ENCODE peak calls at places on chromosomes 6 and 20, in ten cellular contexts. J is GM12865, M is RWPE1, U is foreskin fibroblast, A is HFF-Myc, G is heart left ventricle, D is suprapubic skin, Y is IMR-90, B is brain microvascular endothelial cell, W is left ventricle myocardium inferior. S is an unnamed sample.

GRCh38 chr20:2759603-2760360 is 40.6 kb downstream of the CPXM1 start:
- DNase-seq in J (no peak), M (no peak), U (no peak), A (no peak), G (no peak), D (no peak), Y (no peak), B (no peak), W (no peak), S (no peak)

GRCh38 chr6:41022294-41022693 is 16.7 kb downstream of the UNC5CL start:
- DNase-seq in J (no peak), M (no peak), U (peak), A (peak), G (no peak), D (no peak), Y (no peak), B (peak), W (no peak), S (no peak)

GRCh38 chr6:143232849-143233248 is 172.2 kb downstream of the AIG1 start:
- DNase-seq in J (peak), M (peak), U (peak), A (no peak), G (peak), D (no peak), Y (peak), B (peak), W (no peak), S (no peak)

GRCh38 chr20:57622579-57623381 is 2.6 kb upstream of the ZBP1 start:
- DNase-seq in J (peak), M (peak), U (peak), A (peak), G (peak), D (no peak), Y (peak), B (peak), W (peak), S (peak)

GRCh38 chr6:138115877-138116660 is 8.8 kb upstream of the PERP start:
- DNase-seq in J (peak), M (peak), U (peak), A (peak), G (peak), D (peak), Y (peak), B (peak), W (no peak), S (no peak)

GRCh38 chr20:49983123-49983847 is 505 bp downstream of the SNAI1 start:
- DNase-seq in J (no peak), M (no peak), U (peak), A (no peak), G (no peak), D (no peak), Y (no peak), B (no peak), W (no peak), S (no peak)

GRCh38 chr6:135162678-135163439 is 18.2 kb upstream of the MYB start:
- DNase-seq in J (peak), M (no peak), U (peak), A (no peak), G (no peak), D (no peak), Y (no peak), B (no peak), W (no peak), S (no peak)

GRCh38 chr6:1526689-1527088 is 83.0 kb upstream of the FOXC1 start:
- DNase-seq in J (no peak), M (no peak), U (peak), A (no peak), G (no peak), D (no peak), Y (no peak), B (no peak), W (no peak), S (no peak)

GRCh38 chr6:119237177-119237715 is 112.3 kb downstream of the MAN1A1 start:
- DNase-seq in J (no peak), M (no peak), U (peak), A (no peak), G (no peak), D (no peak), Y (no peak), B (no peak), W (no peak), S (no peak)

GRCh38 chr20:37384683-37385174 is 38.8 kb downstream of the SRC start:
- DNase-seq in J (peak), M (peak), U (peak), A (no peak), G (peak), D (peak), Y (peak), B (peak), W (peak), S (peak)

GRCh38 chr6:159929819-159930218 is 39.0 kb downstream of the MAS1 start:
- DNase-seq in J (peak), M (no peak), U (no peak), A (no peak), G (peak), D (no peak), Y (no peak), B (no peak), W (no peak), S (no peak)

GRCh38 chr6:157535354-157536217 is 154.6 kb downstream of the ZDHHC14 start:
- DNase-seq in J (peak), M (peak), U (peak), A (no peak), G (no peak), D (no peak), Y (peak), B (peak), W (no peak), S (no peak)

GRCh38 chr20:4090756-4091331 is 75.5 kb upstream of the RNF24 start:
- DNase-seq in J (no peak), M (no peak), U (peak), A (no peak), G (no peak), D (no peak), Y (peak), B (peak), W (no peak), S (peak)

DNA sequence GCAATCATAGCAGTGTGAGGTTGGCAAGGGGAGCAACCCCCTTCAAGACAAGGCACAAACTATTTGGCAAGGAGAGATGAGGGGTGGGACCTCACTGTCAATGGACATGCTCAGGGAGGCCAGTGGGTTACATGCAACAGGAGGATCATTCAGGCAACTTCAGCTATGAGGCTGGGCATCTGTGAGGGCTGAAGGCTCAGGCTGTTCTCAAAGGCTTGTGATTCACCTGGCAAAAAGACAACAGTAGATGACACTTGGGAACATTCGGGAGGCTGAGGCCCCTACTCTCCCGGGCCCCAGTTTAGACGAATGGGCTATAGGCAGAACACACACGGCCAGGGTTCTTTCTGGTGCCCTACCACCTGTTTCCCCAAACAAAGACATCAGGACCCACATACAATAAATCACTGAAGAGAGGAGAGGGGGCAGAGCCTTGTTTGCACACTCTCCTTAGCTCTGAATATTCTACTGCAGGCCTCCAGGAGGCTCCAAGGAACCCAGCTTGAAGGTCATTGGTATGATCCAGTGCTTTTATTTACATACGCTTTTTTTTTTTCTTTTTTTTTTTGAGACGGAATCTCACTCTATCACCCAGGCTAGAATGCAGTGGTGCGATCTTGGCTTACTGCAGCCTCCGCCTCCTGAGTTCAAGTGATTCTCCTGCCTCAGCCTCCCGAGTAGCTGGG is 7.9 kb downstream of the TUBB start:
- DNase-seq in J (no peak), M (no peak), U (peak), A (no peak), G (no peak), D (no peak), Y (peak), B (no peak), W (no peak), S (no peak)
- TF ChIP-seq CTCF in J (no peak), M (no peak), U (peak), A (no peak), G (no peak), D (no peak), Y (peak), B (peak), W (no peak), S (peak)

DNA sequence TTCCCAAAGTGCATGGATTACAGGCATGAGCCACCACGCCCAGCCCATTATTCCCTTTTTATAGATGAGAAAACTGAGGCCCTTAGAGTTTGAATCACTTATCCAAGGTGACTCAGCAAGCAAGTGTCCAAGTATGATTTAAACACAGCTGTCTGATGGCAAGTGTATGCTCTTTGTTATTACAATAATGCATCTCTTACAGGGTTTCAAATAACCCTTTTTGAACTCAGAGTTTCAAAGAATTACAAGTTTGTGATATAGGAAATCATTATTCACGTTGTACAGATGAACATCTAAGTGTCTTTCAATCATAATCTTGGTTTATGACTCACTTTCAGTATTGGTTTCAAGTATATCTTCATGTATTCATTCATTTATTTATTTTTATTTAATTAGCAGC is 63.0 kb downstream of the CD83 start:
- DNase-seq in J (no peak), M (no peak), U (no peak), A (no peak), G (no peak), D (no peak), Y (no peak), B (no peak), W (no peak), S (no peak)
- TF ChIP-seq CTCF in J (no peak), M (no peak), U (no peak), A (no peak), G (no peak), D (no peak), Y (no peak), B (no peak), W (no peak), S (no peak)

GRCh38 chr20:48404598-48404997 is 423.2 kb downstream of the PREX1 start:
- DNase-seq in J (peak), M (peak), U (no peak), A (no peak), G (no peak), D (no peak), Y (no peak), B (no peak), W (no peak), S (no peak)
- TF ChIP-seq CTCF in J (peak), M (no peak), U (no peak), A (no peak), G (no peak), D (no peak), Y (no peak), B (no peak), W (no peak), S (peak)

DNA sequence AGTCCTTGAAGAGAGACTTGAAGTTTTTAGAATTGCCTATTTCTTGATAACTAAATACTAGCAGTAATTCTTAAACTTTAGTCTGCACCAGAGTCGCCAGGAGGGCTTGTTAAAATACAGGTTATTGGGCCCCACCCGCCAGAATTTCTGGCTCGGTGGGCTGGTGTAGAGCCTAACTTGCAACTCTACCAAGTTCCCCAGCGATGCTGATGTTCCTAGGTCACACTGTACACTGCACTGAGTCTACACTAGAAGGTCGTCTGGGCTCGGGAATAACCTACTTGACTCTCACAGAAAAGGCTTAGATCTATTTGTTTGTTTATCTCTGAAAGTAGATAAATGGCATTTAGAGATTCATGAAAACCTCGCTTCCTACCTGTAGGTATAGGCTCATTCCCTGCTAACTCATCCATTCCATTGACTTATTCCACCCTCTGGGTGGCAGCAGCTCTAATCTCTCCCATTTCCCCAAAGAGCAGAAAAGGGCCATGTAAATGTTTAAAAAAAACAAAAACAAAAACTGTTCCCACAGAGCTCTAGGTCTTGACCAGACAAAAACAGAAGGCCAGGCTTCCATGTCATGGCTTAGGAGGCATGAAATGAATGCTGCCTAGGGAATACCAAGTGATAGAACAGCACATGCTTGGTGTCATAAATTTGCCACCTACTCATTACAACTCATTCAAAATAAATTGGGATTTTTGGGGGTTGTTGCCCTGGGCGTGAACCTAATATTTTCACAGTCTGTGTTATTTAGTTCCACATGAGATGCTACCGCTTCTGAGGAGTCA is 292.1 kb downstream of the ADGB start:
- DNase-seq in J (no peak), M (no peak), U (peak), A (no peak), G (no peak), D (no peak), Y (no peak), B (no peak), W (no peak), S (no peak)
- TF ChIP-seq CTCF in J (no peak), M (no peak), U (no peak), A (no peak), G (no peak), D (no peak), Y (no peak), B (peak), W (peak), S (no peak)

DNA sequence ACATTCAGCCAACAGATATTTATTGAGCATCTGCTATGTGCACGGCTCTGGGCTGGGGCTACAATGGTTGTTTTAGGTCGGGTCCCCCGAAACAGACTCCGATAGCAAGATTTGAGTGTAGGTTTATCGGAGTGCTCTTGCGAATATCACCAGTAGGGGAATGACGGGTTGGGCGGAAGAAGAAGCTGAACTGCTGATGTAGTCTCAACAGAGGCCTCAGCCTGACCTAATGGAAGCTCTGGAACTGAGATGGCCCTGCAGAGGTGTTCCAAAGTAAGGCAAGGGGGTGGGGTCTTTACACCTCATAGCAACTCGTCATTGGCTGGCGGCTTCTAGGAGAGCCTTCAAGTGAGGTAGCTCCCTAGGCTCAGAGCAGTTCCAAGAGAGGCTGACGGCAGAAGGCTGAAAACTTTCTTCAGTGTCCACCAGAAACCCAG is 1.1 kb downstream of the L3MBTL1 start:
- DNase-seq in J (no peak), M (no peak), U (peak), A (no peak), G (no peak), D (no peak), Y (no peak), B (peak), W (no peak), S (no peak)
- TF ChIP-seq CTCF in J (no peak), M (no peak), U (no peak), A (no peak), G (no peak), D (no peak), Y (no peak), B (peak), W (no peak), S (peak)

DNA sequence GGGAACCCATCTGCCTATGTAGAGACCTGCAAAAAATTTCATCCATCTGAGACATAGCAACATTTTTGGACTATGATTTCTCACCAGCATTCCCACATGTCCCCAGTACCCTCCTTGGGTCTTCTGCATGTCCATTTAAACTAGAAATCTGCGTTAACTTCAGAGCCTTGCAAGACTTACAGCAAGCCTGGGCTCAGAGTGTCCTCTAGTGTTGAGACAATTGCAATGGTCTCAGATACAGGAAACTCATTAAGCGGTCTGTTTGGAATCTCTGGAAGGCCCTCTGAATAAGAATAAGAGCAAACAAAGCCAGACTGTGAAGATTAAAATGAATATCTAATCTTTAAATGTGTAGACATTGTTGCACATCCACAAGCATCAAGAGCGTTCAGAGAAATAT is 20.5 kb upstream of the PI3 start:
- DNase-seq in J (no peak), M (no peak), U (peak), A (no peak), G (no peak), D (no peak), Y (peak), B (no peak), W (no peak), S (no peak)
- TF ChIP-seq CTCF in J (no peak), M (no peak), U (peak), A (no peak), G (no peak), D (no peak), Y (peak), B (peak), W (no peak), S (no peak)

GRCh38 chr20:45235995-45236394 is 14.8 kb downstream of the SEMG2 start:
- DNase-seq in J (peak), M (no peak), U (no peak), A (no peak), G (no peak), D (no peak), Y (no peak), B (no peak), W (no peak), S (no peak)
- TF ChIP-seq CTCF in J (peak), M (peak), U (peak), A (peak), G (no peak), D (no peak), Y (peak), B (peak), W (no peak), S (peak)

GRCh38 chr6:85344996-85345395 is 104.9 kb upstream of the NT5E start:
- DNase-seq in J (no peak), M (peak), U (peak), A (no peak), G (no peak), D (no peak), Y (peak), B (no peak), W (no peak), S (no peak)

GRCh38 chr6:85346196-85346595 is 103.7 kb upstream of the NT5E start:
- DNase-seq in J (no peak), M (no peak), U (no peak), A (no peak), G (no peak), D (no peak), Y (no peak), B (no peak), W (no peak), S (no peak)

GRCh38 chr6:85347787-85348186 is 102.1 kb upstream of the NT5E start:
- DNase-seq in J (no peak), M (no peak), U (peak), A (no peak), G (no peak), D (no peak), Y (no peak), B (no peak), W (no peak), S (no peak)

GRCh38 chr6:85353012-85353411 is 96.9 kb upstream of the NT5E start:
- DNase-seq in J (no peak), M (no peak), U (no peak), A (no peak), G (no peak), D (no peak), Y (no peak), B (no peak), W (no peak), S (no peak)

GRCh38 chr6:85348643-85349042 is 101.2 kb upstream of the NT5E start:
- DNase-seq in J (no peak), M (no peak), U (no peak), A (no peak), G (no peak), D (no peak), Y (no peak), B (no peak), W (no peak), S (no peak)
- TF ChIP-seq CTCF in J (no peak), M (no peak), U (no peak), A (peak), G (no peak), D (no peak), Y (no peak), B (no peak), W (no peak), S (no peak)